ENCODE peak calls at places on chromosomes 13 and 19, in four cellular contexts. T is NCI-H2107, X is ecto neural progenitor cell, C is mucosa of gallbladder. F is an unnamed sample.

GRCh38 chr13:20924758-20925394 is 22.3 kb upstream of the XPO4 start:
- DNase-seq in X (peak; percentile 72), C (peak; percentile 85), T (peak; percentile 33), F (peak; percentile 46)

GRCh38 chr19:28710278-28710677 is 502.7 kb downstream of the UQCRFS1 start:
- DNase-seq in T (peak; percentile 4), C (no peak), X (no peak), F (peak; percentile 30)

GRCh38 chr13:79782541-79783216 is 301.7 kb downstream of the NDFIP2 start:
- DNase-seq in C (no peak), T (no peak), X (peak; percentile 81), F (peak; percentile 28)

GRCh38 chr19:33064117-33064777 is 441 bp downstream of the RHPN2 start:
- DNase-seq in X (no peak), T (peak; percentile 25), C (peak; percentile 40), F (peak; percentile 70)

GRCh38 chr19:3586124-3586626 is 897 bp downstream of the GIPC3 start:
- DNase-seq in C (no peak), T (no peak), X (peak; percentile 73), F (peak; percentile 68)

GRCh38 chr19:6239871-6240676 is 39.7 kb downstream of the MLLT1 start:
- DNase-seq in C (no peak), T (no peak), X (no peak), F (no peak)

GRCh38 chr13:96581741-96582140 is 412.5 kb downstream of the OXGR1 start:
- DNase-seq in C (no peak), T (no peak), X (no peak), F (no peak)

GRCh38 chr13:97028441-97029299 is 34.4 kb upstream of the OXGR1 start:
- DNase-seq in X (peak; percentile 52), T (no peak), C (peak; percentile 59), F (peak; percentile 3)

GRCh38 chr19:9939301-9939913 is 3.1 kb upstream of the OLFM2 start:
- DNase-seq in T (no peak), C (no peak), X (no peak), F (no peak)

GRCh38 chr19:53394522-53394973 is 401 bp upstream of the ZNF765 start:
- DNase-seq in T (no peak), C (peak; percentile 15), X (peak; percentile 79), F (peak; percentile 31)

GRCh38 chr19:56110515-56111448 is 10.3 kb downstream of the ZNF787 start:
- DNase-seq in X (no peak), C (peak; percentile 30), T (no peak), F (peak; percentile 94)

GRCh38 chr19:45752639-45753038 is 16.4 kb downstream of the SIX5 start:
- DNase-seq in X (no peak), T (no peak), C (no peak), F (no peak)

GRCh38 chr13:25375727-25376358 is 4.1 kb downstream of the ATP8A2 start:
- DNase-seq in X (no peak), C (peak; percentile 18), T (no peak), F (peak; percentile 66)

GRCh38 chr13:33207616-33207964 is 78.0 kb downstream of the STARD13 start:
- DNase-seq in C (no peak), T (no peak), X (no peak), F (no peak)

GRCh38 chr19:13255719-13256059 is 105.5 kb downstream of the IER2 start:
- DNase-seq in X (no peak), C (no peak), T (no peak), F (no peak)

GRCh38 chr13:43831088-43831487 is 44.3 kb upstream of the ENOX1 start:
- DNase-seq in X (no peak), T (no peak), C (no peak), F (no peak)

GRCh38 chr13:111183959-111184684 is 69.0 kb downstream of the ARHGEF7 start:
- DNase-seq in T (no peak), X (no peak), C (no peak), F (no peak)

GRCh38 chr13:50104493-50104892 is 89.2 kb downstream of the KCNRG start:
- DNase-seq in T (no peak), X (no peak), C (no peak), F (no peak)

GRCh38 chr19:35088514-35088913 is 27.1 kb upstream of the FXYD3 start:
- DNase-seq in T (no peak), X (no peak), C (peak; percentile 18), F (no peak)

GRCh38 chr13:23488442-23488841 is 54.9 kb upstream of the SACS start:
- DNase-seq in T (no peak), C (no peak), X (no peak), F (no peak)

GRCh38 chr19:29683009-29683408 is 17.7 kb downstream of the PLEKHF1 start:
- DNase-seq in T (no peak), C (no peak), X (no peak), F (no peak)

GRCh38 chr19:52602931-52603330 is 32.8 kb downstream of the ZNF701 start:
- DNase-seq in X (no peak), C (no peak), T (no peak), F (no peak)

GRCh38 chr13:66339214-66339613 is 890.9 kb downstream of the PCDH9 start:
- DNase-seq in T (no peak), C (no peak), X (no peak), F (no peak)

GRCh38 chr13:48144413-48145035 is 49.6 kb upstream of the MED4 start:
- DNase-seq in T (no peak), X (no peak), C (peak; percentile 40), F (no peak)

F was measured in HuH-7.